ENCODE peak calls at places on chromosomes 1 and 21, in seven cellular contexts. One of them, this sample, is unnamed.

GRCh38 chr21:45991606-45992301 is 10.2 kb downstream of the COL6A1 start:
- DNase-seq in Peyer's patch: no peak
- DNase-seq in non-pigmented ciliary epithelial cell: no peak
- DNase-seq in GM12891: no peak
- DNase-seq in occipital lobe: no peak
- DNase-seq in anterior cingulate cortex: no peak
- DNase-seq in stimulated activated CD8-positive, alpha-beta memory T cell treated with anti-CD3 and anti-CD28 coated beads, Interleukin-12 subunit alpha, Interleukin-12 subunit beta, amount 100 ng/mL, for 1 hour: no peak
- DNase-seq in this sample: no peak

GRCh38 chr1:186498695-186499389 is 37.9 kb upstream of the PDC start:
- DNase-seq in non-pigmented ciliary epithelial cell: peak; percentile 54
- DNase-seq in occipital lobe: no peak
- DNase-seq in Peyer's patch: no peak
- DNase-seq in GM12891: no peak
- DNase-seq in stimulated activated CD8-positive, alpha-beta memory T cell treated with anti-CD3 and anti-CD28 coated beads, Interleukin-12 subunit alpha, Interleukin-12 subunit beta, amount 100 ng/mL, for 1 hour: no peak
- DNase-seq in anterior cingulate cortex: no peak
- DNase-seq in this sample: no peak

GRCh38 chr1:84847253-84848247 is 45.5 kb downstream of the LPAR3 start:
- DNase-seq in anterior cingulate cortex: peak; percentile 56
- DNase-seq in Peyer's patch: no peak
- DNase-seq in GM12891: no peak
- DNase-seq in non-pigmented ciliary epithelial cell: peak; percentile 92
- DNase-seq in occipital lobe: peak; percentile 46
- DNase-seq in stimulated activated CD8-positive, alpha-beta memory T cell treated with anti-CD3 and anti-CD28 coated beads, Interleukin-12 subunit alpha, Interleukin-12 subunit beta, amount 100 ng/mL, for 1 hour: no peak
- DNase-seq in this sample: peak; percentile 94

GRCh38 chr1:230816018-230816417 is 52.3 kb downstream of the C1orf198 start:
- DNase-seq in GM12891: no peak
- DNase-seq in anterior cingulate cortex: no peak
- DNase-seq in occipital lobe: no peak
- DNase-seq in stimulated activated CD8-positive, alpha-beta memory T cell treated with anti-CD3 and anti-CD28 coated beads, Interleukin-12 subunit alpha, Interleukin-12 subunit beta, amount 100 ng/mL, for 1 hour: no peak
- DNase-seq in Peyer's patch: no peak
- DNase-seq in non-pigmented ciliary epithelial cell: no peak
- DNase-seq in this sample: no peak

GRCh38 chr1:115649964-115650363 is 8.2 kb downstream of the VANGL1 start:
- DNase-seq in anterior cingulate cortex: no peak
- DNase-seq in GM12891: no peak
- DNase-seq in occipital lobe: no peak
- DNase-seq in non-pigmented ciliary epithelial cell: no peak
- DNase-seq in stimulated activated CD8-positive, alpha-beta memory T cell treated with anti-CD3 and anti-CD28 coated beads, Interleukin-12 subunit alpha, Interleukin-12 subunit beta, amount 100 ng/mL, for 1 hour: no peak
- DNase-seq in Peyer's patch: no peak
- DNase-seq in this sample: no peak

GRCh38 chr1:218297867-218298266 is 12.8 kb downstream of the RRP15 start:
- DNase-seq in stimulated activated CD8-positive, alpha-beta memory T cell treated with anti-CD3 and anti-CD28 coated beads, Interleukin-12 subunit alpha, Interleukin-12 subunit beta, amount 100 ng/mL, for 1 hour: no peak
- DNase-seq in occipital lobe: no peak
- DNase-seq in anterior cingulate cortex: no peak
- DNase-seq in Peyer's patch: no peak
- DNase-seq in GM12891: no peak
- DNase-seq in non-pigmented ciliary epithelial cell: no peak
- DNase-seq in this sample: no peak

GRCh38 chr21:42356680-42357079 is 5.9 kb upstream of the TFF2 start:
- DNase-seq in GM12891: no peak
- DNase-seq in stimulated activated CD8-positive, alpha-beta memory T cell treated with anti-CD3 and anti-CD28 coated beads, Interleukin-12 subunit alpha, Interleukin-12 subunit beta, amount 100 ng/mL, for 1 hour: no peak
- DNase-seq in occipital lobe: no peak
- DNase-seq in non-pigmented ciliary epithelial cell: no peak
- DNase-seq in Peyer's patch: no peak
- DNase-seq in anterior cingulate cortex: no peak
- DNase-seq in this sample: peak; percentile 2

GRCh38 chr1:161915051-161915503 is 108.6 kb downstream of the OLFML2B start:
- DNase-seq in stimulated activated CD8-positive, alpha-beta memory T cell treated with anti-CD3 and anti-CD28 coated beads, Interleukin-12 subunit alpha, Interleukin-12 subunit beta, amount 100 ng/mL, for 1 hour: no peak
- DNase-seq in occipital lobe: no peak
- DNase-seq in non-pigmented ciliary epithelial cell: no peak
- DNase-seq in Peyer's patch: no peak
- DNase-seq in anterior cingulate cortex: no peak
- DNase-seq in GM12891: no peak
- DNase-seq in this sample: no peak

GRCh38 chr1:183770816-183771128 is 34.1 kb upstream of the RGL1 start:
- DNase-seq in GM12891: no peak
- DNase-seq in occipital lobe: no peak
- DNase-seq in stimulated activated CD8-positive, alpha-beta memory T cell treated with anti-CD3 and anti-CD28 coated beads, Interleukin-12 subunit alpha, Interleukin-12 subunit beta, amount 100 ng/mL, for 1 hour: no peak
- DNase-seq in anterior cingulate cortex: no peak
- DNase-seq in non-pigmented ciliary epithelial cell: no peak
- DNase-seq in Peyer's patch: no peak
- DNase-seq in this sample: no peak

GRCh38 chr1:241582921-241583321 is 50.7 kb downstream of the KMO start:
- DNase-seq in GM12891: no peak
- DNase-seq in stimulated activated CD8-positive, alpha-beta memory T cell treated with anti-CD3 and anti-CD28 coated beads, Interleukin-12 subunit alpha, Interleukin-12 subunit beta, amount 100 ng/mL, for 1 hour: no peak
- DNase-seq in anterior cingulate cortex: no peak
- DNase-seq in Peyer's patch: no peak
- DNase-seq in occipital lobe: no peak
- DNase-seq in non-pigmented ciliary epithelial cell: no peak
- DNase-seq in this sample: peak; percentile 52

GRCh38 chr1:3135746-3136455 is 66.9 kb downstream of the PRDM16 start:
- DNase-seq in non-pigmented ciliary epithelial cell: no peak
- DNase-seq in anterior cingulate cortex: no peak
- DNase-seq in occipital lobe: no peak
- DNase-seq in Peyer's patch: no peak
- DNase-seq in GM12891: no peak
- DNase-seq in stimulated activated CD8-positive, alpha-beta memory T cell treated with anti-CD3 and anti-CD28 coated beads, Interleukin-12 subunit alpha, Interleukin-12 subunit beta, amount 100 ng/mL, for 1 hour: no peak
- DNase-seq in this sample: no peak

GRCh38 chr1:20847619-20848080 is 60.5 kb upstream of the HP1BP3 start:
- DNase-seq in occipital lobe: no peak
- DNase-seq in stimulated activated CD8-positive, alpha-beta memory T cell treated with anti-CD3 and anti-CD28 coated beads, Interleukin-12 subunit alpha, Interleukin-12 subunit beta, amount 100 ng/mL, for 1 hour: no peak
- DNase-seq in non-pigmented ciliary epithelial cell: peak; percentile 34
- DNase-seq in Peyer's patch: no peak
- DNase-seq in anterior cingulate cortex: no peak
- DNase-seq in GM12891: no peak
- DNase-seq in this sample: no peak

GRCh38 chr1:179169616-179170467 is 59.6 kb downstream of the ABL2 start:
- DNase-seq in stimulated activated CD8-positive, alpha-beta memory T cell treated with anti-CD3 and anti-CD28 coated beads, Interleukin-12 subunit alpha, Interleukin-12 subunit beta, amount 100 ng/mL, for 1 hour: no peak
- DNase-seq in anterior cingulate cortex: no peak
- DNase-seq in GM12891: no peak
- DNase-seq in occipital lobe: no peak
- DNase-seq in non-pigmented ciliary epithelial cell: no peak
- DNase-seq in Peyer's patch: no peak
- DNase-seq in this sample: no peak

GRCh38 chr1:159076753-159077656 is at the start of gene AIM2:
- DNase-seq in anterior cingulate cortex: no peak
- DNase-seq in occipital lobe: no peak
- DNase-seq in non-pigmented ciliary epithelial cell: no peak
- DNase-seq in GM12891: no peak
- DNase-seq in Peyer's patch: peak; percentile 89
- DNase-seq in stimulated activated CD8-positive, alpha-beta memory T cell treated with anti-CD3 and anti-CD28 coated beads, Interleukin-12 subunit alpha, Interleukin-12 subunit beta, amount 100 ng/mL, for 1 hour: peak; percentile 78
- DNase-seq in this sample: no peak

GRCh38 chr1:2229921-2230700 is 2.0 kb downstream of the SKI start:
- DNase-seq in GM12891: no peak
- DNase-seq in stimulated activated CD8-positive, alpha-beta memory T cell treated with anti-CD3 and anti-CD28 coated beads, Interleukin-12 subunit alpha, Interleukin-12 subunit beta, amount 100 ng/mL, for 1 hour: no peak
- DNase-seq in occipital lobe: no peak
- DNase-seq in anterior cingulate cortex: peak; percentile 72
- DNase-seq in non-pigmented ciliary epithelial cell: no peak
- DNase-seq in Peyer's patch: peak; percentile 63
- DNase-seq in this sample: no peak

GRCh38 chr1:3518256-3518655 is 63.8 kb downstream of the ARHGEF16 start:
- DNase-seq in stimulated activated CD8-positive, alpha-beta memory T cell treated with anti-CD3 and anti-CD28 coated beads, Interleukin-12 subunit alpha, Interleukin-12 subunit beta, amount 100 ng/mL, for 1 hour: no peak
- DNase-seq in Peyer's patch: no peak
- DNase-seq in GM12891: no peak
- DNase-seq in occipital lobe: no peak
- DNase-seq in non-pigmented ciliary epithelial cell: no peak
- DNase-seq in anterior cingulate cortex: no peak
- DNase-seq in this sample: no peak

GRCh38 chr1:95685091-95685490 is 451.1 kb downstream of the RWDD3 start:
- DNase-seq in non-pigmented ciliary epithelial cell: no peak
- DNase-seq in GM12891: no peak
- DNase-seq in stimulated activated CD8-positive, alpha-beta memory T cell treated with anti-CD3 and anti-CD28 coated beads, Interleukin-12 subunit alpha, Interleukin-12 subunit beta, amount 100 ng/mL, for 1 hour: no peak
- DNase-seq in occipital lobe: no peak
- DNase-seq in anterior cingulate cortex: no peak
- DNase-seq in Peyer's patch: no peak
- DNase-seq in this sample: no peak

GRCh38 chr1:198271467-198271866 is 114.7 kb downstream of the NEK7 start:
- DNase-seq in non-pigmented ciliary epithelial cell: no peak
- DNase-seq in Peyer's patch: no peak
- DNase-seq in GM12891: no peak
- DNase-seq in occipital lobe: no peak
- DNase-seq in stimulated activated CD8-positive, alpha-beta memory T cell treated with anti-CD3 and anti-CD28 coated beads, Interleukin-12 subunit alpha, Interleukin-12 subunit beta, amount 100 ng/mL, for 1 hour: no peak
- DNase-seq in anterior cingulate cortex: no peak
- DNase-seq in this sample: no peak

GRCh38 chr1:243475966-243476365 is 220.1 kb downstream of the SDCCAG8 start:
- DNase-seq in stimulated activated CD8-positive, alpha-beta memory T cell treated with anti-CD3 and anti-CD28 coated beads, Interleukin-12 subunit alpha, Interleukin-12 subunit beta, amount 100 ng/mL, for 1 hour: no peak
- DNase-seq in anterior cingulate cortex: peak; percentile 64
- DNase-seq in Peyer's patch: no peak
- DNase-seq in GM12891: no peak
- DNase-seq in non-pigmented ciliary epithelial cell: no peak
- DNase-seq in occipital lobe: peak; percentile 53
- DNase-seq in this sample: no peak

GRCh38 chr21:42289926-42290325 is 25.3 kb downstream of the TFF3 start:
- DNase-seq in anterior cingulate cortex: peak; percentile 22
- DNase-seq in occipital lobe: no peak
- DNase-seq in Peyer's patch: peak; percentile 59
- DNase-seq in GM12891: no peak
- DNase-seq in stimulated activated CD8-positive, alpha-beta memory T cell treated with anti-CD3 and anti-CD28 coated beads, Interleukin-12 subunit alpha, Interleukin-12 subunit beta, amount 100 ng/mL, for 1 hour: no peak
- DNase-seq in non-pigmented ciliary epithelial cell: no peak
- DNase-seq in this sample: no peak

GRCh38 chr1:233828480-233828879 is 76.0 kb upstream of the SLC35F3 start:
- DNase-seq in occipital lobe: no peak
- DNase-seq in GM12891: no peak
- DNase-seq in anterior cingulate cortex: no peak
- DNase-seq in Peyer's patch: no peak
- DNase-seq in non-pigmented ciliary epithelial cell: no peak
- DNase-seq in stimulated activated CD8-positive, alpha-beta memory T cell treated with anti-CD3 and anti-CD28 coated beads, Interleukin-12 subunit alpha, Interleukin-12 subunit beta, amount 100 ng/mL, for 1 hour: no peak
- DNase-seq in this sample: no peak

GRCh38 chr1:4483031-4483625 is 171.3 kb upstream of the AJAP1 start:
- DNase-seq in GM12891: no peak
- DNase-seq in anterior cingulate cortex: no peak
- DNase-seq in stimulated activated CD8-positive, alpha-beta memory T cell treated with anti-CD3 and anti-CD28 coated beads, Interleukin-12 subunit alpha, Interleukin-12 subunit beta, amount 100 ng/mL, for 1 hour: no peak
- DNase-seq in Peyer's patch: no peak
- DNase-seq in non-pigmented ciliary epithelial cell: no peak
- DNase-seq in occipital lobe: no peak
- DNase-seq in this sample: no peak

GRCh38 chr1:13583592-13583963 is at the start of gene PDPN:
- DNase-seq in non-pigmented ciliary epithelial cell: no peak
- DNase-seq in GM12891: no peak
- DNase-seq in Peyer's patch: peak; percentile 51
- DNase-seq in stimulated activated CD8-positive, alpha-beta memory T cell treated with anti-CD3 and anti-CD28 coated beads, Interleukin-12 subunit alpha, Interleukin-12 subunit beta, amount 100 ng/mL, for 1 hour: no peak
- DNase-seq in occipital lobe: no peak
- DNase-seq in anterior cingulate cortex: no peak
- DNase-seq in this sample: no peak

This sample was measured in breast epithelium.